ENCODE peak calls at places on chromosomes 5 and 9, in ten cellular contexts. E, I, J, N, S, Q, F, G, W and U are unnamed samples.

GRCh38 chr9:130665431-130666392 is 1.3 kb downstream of the PRDM12 start:
- DNase-seq in E (no peak), I (no peak), J (no peak), N (no peak), S (no peak), Q (no peak), F (no peak), G (no peak), W (no peak), U (no peak)

GRCh38 chr9:131754846-131755245 is 15.0 kb upstream of the RAPGEF1 start:
- DNase-seq in E (no peak), I (no peak), J (no peak), N (no peak), S (no peak), Q (no peak), F (no peak), G (no peak), W (no peak), U (no peak)

GRCh38 chr5:1374680-1375055 is 29.8 kb upstream of the CLPTM1L start:
- DNase-seq in E (no peak), I (no peak), J (peak; percentile 21), N (no peak), S (no peak), Q (no peak), F (peak; percentile 88), G (peak; percentile 8), W (peak; percentile 54), U (no peak)

GRCh38 chr5:81856948-81857928 is 106.3 kb upstream of the SSBP2 start:
- DNase-seq in E (no peak), I (no peak), J (peak; percentile 57), N (no peak), S (peak; percentile 33), Q (peak; percentile 46), F (peak; percentile 90), G (peak; percentile 18), W (peak; percentile 88), U (no peak)

GRCh38 chr5:83837261-83837894 is 116.7 kb upstream of the HAPLN1 start:
- DNase-seq in E (no peak), I (no peak), J (no peak), N (no peak), S (no peak), Q (no peak), F (no peak), G (no peak), W (no peak), U (no peak)

GRCh38 chr9:15606667-15607472 is 54.0 kb downstream of the CCDC171 start:
- DNase-seq in E (peak; percentile 64), I (peak; percentile 17), J (peak; percentile 72), N (no peak), S (no peak), Q (peak; percentile 77), F (peak; percentile 60), G (peak; percentile 50), W (peak; percentile 69), U (no peak)

GRCh38 chr5:72467987-72468386 is 39.2 kb downstream of the ZNF366 start:
- DNase-seq in E (no peak), I (no peak), J (peak; percentile 80), N (no peak), S (no peak), Q (no peak), F (no peak), G (peak; percentile 78), W (peak; percentile 79), U (no peak)

GRCh38 chr5:141640698-141641097 is 3.9 kb downstream of the RELL2 start:
- DNase-seq in E (no peak), I (no peak), J (no peak), N (no peak), S (no peak), Q (no peak), F (no peak), G (no peak), W (no peak), U (no peak)

GRCh38 chr9:86034863-86035734 is 64.3 kb downstream of the GOLM1 start:
- DNase-seq in E (no peak), I (no peak), J (peak; percentile 42), N (no peak), S (peak; percentile 21), Q (peak; percentile 48), F (peak; percentile 29), G (peak; percentile 50), W (peak; percentile 28), U (peak; percentile 12)

GRCh38 chr9:98593354-98594253 is 115.1 kb downstream of the GABBR2 start:
- DNase-seq in E (no peak), I (no peak), J (no peak), N (no peak), S (no peak), Q (no peak), F (no peak), G (no peak), W (no peak), U (no peak)

GRCh38 chr5:24141046-24141445 is 503.7 kb downstream of the CDH10 start:
- DNase-seq in E (no peak), I (no peak), J (no peak), N (no peak), S (no peak), Q (no peak), F (no peak), G (no peak), W (no peak), U (no peak)

GRCh38 chr9:3954950-3955670 is 344.8 kb downstream of the GLIS3 start:
- DNase-seq in E (no peak), I (no peak), J (no peak), N (no peak), S (no peak), Q (no peak), F (no peak), G (peak; percentile 56), W (no peak), U (no peak)

GRCh38 chr5:157290981-157291711 is 25.2 kb downstream of the CYFIP2 start:
- DNase-seq in E (no peak), I (no peak), J (no peak), N (no peak), S (peak; percentile 78), Q (peak; percentile 76), F (no peak), G (peak; percentile 79), W (no peak), U (no peak)

GRCh38 chr5:74275204-74275992 is 365.1 kb downstream of the ENC1 start:
- DNase-seq in E (no peak), I (no peak), J (no peak), N (no peak), S (no peak), Q (no peak), F (no peak), G (peak; percentile 47), W (no peak), U (no peak)

GRCh38 chr5:75053286-75054109 is 1.1 kb upstream of the GCNT4 start:
- DNase-seq in E (peak; percentile 61), I (no peak), J (peak; percentile 55), N (peak; percentile 33), S (no peak), Q (no peak), F (no peak), G (peak; percentile 84), W (peak; percentile 72), U (no peak)

GRCh38 chr5:145554399-145554798 is 280.7 kb downstream of the PRELID2 start:
- DNase-seq in E (no peak), I (no peak), J (peak; percentile 72), N (peak; percentile 12), S (peak; percentile 46), Q (no peak), F (no peak), G (peak; percentile 79), W (peak; percentile 76), U (peak; percentile 25)

GRCh38 chr5:57784106-57784505 is 301.5 kb upstream of the ACTBL2 start:
- DNase-seq in E (no peak), I (no peak), J (no peak), N (no peak), S (no peak), Q (no peak), F (no peak), G (peak; percentile 38), W (no peak), U (no peak)

GRCh38 chr9:106287108-106287631 is 575.8 kb upstream of the ZNF462 start:
- DNase-seq in E (no peak), I (no peak), J (no peak), N (no peak), S (no peak), Q (no peak), F (no peak), G (peak; percentile 6), W (no peak), U (no peak)

GRCh38 chr5:103371046-103371603 is 112.6 kb downstream of the MACIR start:
- DNase-seq in E (no peak), I (no peak), J (no peak), N (no peak), S (no peak), Q (no peak), F (no peak), G (no peak), W (no peak), U (no peak)

GRCh38 chr5:55175781-55176175 is 2.8 kb upstream of the CDC20B start:
- DNase-seq in E (no peak), I (no peak), J (no peak), N (no peak), S (no peak), Q (no peak), F (no peak), G (peak; percentile 6), W (no peak), U (no peak)

GRCh38 chr5:141493500-141494422 is 4.9 kb downstream of the PCDHGC5 start:
- DNase-seq in E (no peak), I (no peak), J (no peak), N (no peak), S (no peak), Q (no peak), F (no peak), G (no peak), W (peak; percentile 43), U (no peak)

GRCh38 chr9:109910616-109911568 is 130.9 kb downstream of the PALM2AKAP2 start:
- DNase-seq in E (no peak), I (no peak), J (peak; percentile 66), N (no peak), S (no peak), Q (no peak), F (no peak), G (peak; percentile 83), W (no peak), U (no peak)

GRCh38 chr9:6218099-6218502 is 2.5 kb downstream of the IL33 start:
- DNase-seq in E (no peak), I (no peak), J (peak; percentile 25), N (no peak), S (peak; percentile 71), Q (no peak), F (no peak), G (no peak), W (no peak), U (no peak)

GRCh38 chr5:108788142-108788541 is 40.4 kb downstream of the FER start:
- DNase-seq in E (no peak), I (no peak), J (no peak), N (no peak), S (no peak), Q (no peak), F (no peak), G (no peak), W (peak; percentile 45), U (no peak)

GRCh38 chr5:57082441-57083067 is 91.3 kb upstream of the GPBP1 start:
- DNase-seq in E (no peak), I (no peak), J (peak; percentile 47), N (no peak), S (peak; percentile 2), Q (peak; percentile 3), F (no peak), G (peak; percentile 26), W (peak; percentile 42), U (no peak)

GRCh38 chr9:89674667-89675402 is 70.0 kb downstream of the GADD45G start:
- DNase-seq in E (no peak), I (no peak), J (no peak), N (no peak), S (no peak), Q (no peak), F (peak; percentile 75), G (no peak), W (no peak), U (no peak)

GRCh38 chr5:154055225-154055624 is 16.5 kb downstream of the MFAP3 start:
- DNase-seq in E (no peak), I (no peak), J (no peak), N (no peak), S (no peak), Q (no peak), F (no peak), G (no peak), W (no peak), U (no peak)

GRCh38 chr5:149345892-149346222 is 558 bp downstream of the GRPEL2 start:
- DNase-seq in E (no peak), I (no peak), J (peak; percentile 52), N (no peak), S (no peak), Q (peak; percentile 40), F (no peak), G (peak; percentile 36), W (peak; percentile 35), U (no peak)